ENCODE peak calls at places on chromosome 16, in ten cellular contexts. O is mesothelial cell of epicardium; I is foreskin fibroblast; N is H7; Y is naive B cell; Q is stimulated activated naive CD4-positive, alpha-beta T cell treated with Interleukin-2 at 50 U/mL for 16 hours; M is fibroblast of the conjunctiva; D is iPS-NIHi11; A is activated T-cell treated with anti-CD3 and anti-CD28 coated beads for 24 hours; G is NCI-H1105. S is an unnamed sample.

GRCh38 chr16:5054876-5055865 is 10.6 kb downstream of the C16orf89 start:
- DNase-seq in O (no peak), I (no peak), N (no peak), Y (no peak), Q (no peak), M (no peak), D (no peak), A (no peak), G (no peak), S (no peak)

GRCh38 chr16:17082126-17082882 is 388.5 kb downstream of the XYLT1 start:
- DNase-seq in O (no peak), I (no peak), N (no peak), Y (no peak), Q (no peak), M (no peak), D (no peak), A (no peak), G (no peak), S (no peak)

GRCh38 chr16:14095883-14096551 is 24.9 kb downstream of the MRTFB start:
- DNase-seq in O (no peak), I (no peak), N (no peak), Y (no peak), Q (no peak), M (no peak), D (no peak), A (no peak), G (no peak), S (no peak)

GRCh38 chr16:6684076-6684673 is 648.5 kb upstream of the RBFOX1 start:
- DNase-seq in O (peak; percentile 57), I (no peak), N (peak; percentile 20), Y (no peak), Q (no peak), M (no peak), D (peak; percentile 18), A (no peak), G (no peak), S (no peak)

GRCh38 chr16:20114356-20114755 is 40.7 kb upstream of the GPR139 start:
- DNase-seq in O (no peak), I (no peak), N (no peak), Y (no peak), Q (no peak), M (no peak), D (no peak), A (no peak), G (no peak), S (no peak)

GRCh38 chr16:84059946-84060901 is 17.6 kb upstream of the SLC38A8 start:
- DNase-seq in O (no peak), I (no peak), N (no peak), Y (no peak), Q (no peak), M (no peak), D (no peak), A (no peak), G (no peak), S (no peak)

GRCh38 chr16:48597563-48598392 is 12.2 kb downstream of the N4BP1 start:
- DNase-seq in O (no peak), I (peak; percentile 53), N (no peak), Y (no peak), Q (no peak), M (no peak), D (no peak), A (no peak), G (no peak), S (no peak)

GRCh38 chr16:27748868-27749546 is 199.1 kb downstream of the KATNIP start:
- DNase-seq in O (peak; percentile 49), I (peak; percentile 86), N (peak; percentile 93), Y (no peak), Q (no peak), M (peak; percentile 70), D (peak; percentile 91), A (peak; percentile 9), G (peak; percentile 3), S (no peak)

GRCh38 chr16:19230575-19230974 is 55.0 kb upstream of the CLEC19A start:
- DNase-seq in O (no peak), I (no peak), N (no peak), Y (no peak), Q (no peak), M (no peak), D (no peak), A (no peak), G (no peak), S (no peak)

GRCh38 chr16:24896439-24896838 is 50.7 kb downstream of the SLC5A11 start:
- DNase-seq in O (no peak), I (no peak), N (no peak), Y (peak; percentile 11), Q (no peak), M (no peak), D (no peak), A (no peak), G (no peak), S (no peak)

GRCh38 chr16:78096386-78096785 is 3.1 kb upstream of the WWOX start:
- DNase-seq in O (no peak), I (no peak), N (no peak), Y (no peak), Q (no peak), M (no peak), D (no peak), A (no peak), G (no peak), S (no peak)

GRCh38 chr16:8855972-8856371 is 12.8 kb downstream of the CARHSP1 start:
- DNase-seq in O (no peak), I (no peak), N (no peak), Y (no peak), Q (no peak), M (no peak), D (no peak), A (no peak), G (no peak), S (no peak)

GRCh38 chr16:87409781-87410180 is 17.6 kb downstream of the MAP1LC3B start:
- DNase-seq in O (no peak), I (no peak), N (no peak), Y (no peak), Q (no peak), M (no peak), D (no peak), A (no peak), G (no peak), S (no peak)

GRCh38 chr16:48478418-48478817 is 93.2 kb upstream of the SIAH1 start:
- DNase-seq in O (no peak), I (no peak), N (peak; percentile 46), Y (no peak), Q (no peak), M (no peak), D (peak; percentile 35), A (no peak), G (no peak), S (no peak)

GRCh38 chr16:19517424-19518089 is 4.3 kb downstream of the GDE1 start:
- DNase-seq in O (no peak), I (no peak), N (no peak), Y (no peak), Q (peak; percentile 10), M (no peak), D (no peak), A (no peak), G (no peak), S (no peak)

GRCh38 chr16:87996962-87997880 is 46.0 kb downstream of the BANP start:
- DNase-seq in O (no peak), I (no peak), N (no peak), Y (no peak), Q (no peak), M (no peak), D (no peak), A (no peak), G (no peak), S (no peak)

GRCh38 chr16:89291355-89291754 is 73.9 kb downstream of the ZNF778 start:
- DNase-seq in O (no peak), I (no peak), N (no peak), Y (no peak), Q (no peak), M (no peak), D (no peak), A (no peak), G (no peak), S (no peak)

GRCh38 chr16:47460301-47460754 is 535 bp downstream of the ITFG1 start:
- DNase-seq in O (no peak), I (peak; percentile 2), N (no peak), Y (no peak), Q (no peak), M (no peak), D (peak; percentile 16), A (no peak), G (no peak), S (peak; percentile 15)

GRCh38 chr16:27154573-27155521 is 48.5 kb upstream of the KDM8 start:
- DNase-seq in O (peak; percentile 76), I (peak; percentile 9), N (peak; percentile 82), Y (peak; percentile 48), Q (peak; percentile 39), M (no peak), D (peak; percentile 85), A (peak; percentile 57), G (no peak), S (peak; percentile 42)

GRCh38 chr16:87963400-87963799 is 12.2 kb downstream of the BANP start:
- DNase-seq in O (no peak), I (peak; percentile 85), N (no peak), Y (no peak), Q (peak; percentile 69), M (no peak), D (no peak), A (peak; percentile 66), G (no peak), S (no peak)

GRCh38 chr16:56279914-56280313 is 88.6 kb downstream of the GNAO1 start:
- DNase-seq in O (no peak), I (no peak), N (no peak), Y (no peak), Q (no peak), M (no peak), D (no peak), A (no peak), G (no peak), S (no peak)

GRCh38 chr16:67395458-67396158 is 2.3 kb upstream of the TPPP3 start:
- DNase-seq in O (no peak), I (no peak), N (peak; percentile 71), Y (no peak), Q (no peak), M (no peak), D (no peak), A (no peak), G (peak; percentile 68), S (no peak)

GRCh38 chr16:1183235-1183907 is 30.5 kb downstream of the CACNA1H start:
- DNase-seq in O (peak; percentile 56), I (peak; percentile 16), N (peak; percentile 67), Y (no peak), Q (no peak), M (peak; percentile 9), D (peak; percentile 77), A (no peak), G (no peak), S (no peak)

GRCh38 chr16:88755745-88756443 is 29.1 kb downstream of the PIEZO1 start:
- DNase-seq in O (no peak), I (no peak), N (no peak), Y (no peak), Q (no peak), M (no peak), D (no peak), A (no peak), G (no peak), S (no peak)

GRCh38 chr16:88050952-88051660 is 99.9 kb downstream of the BANP start:
- DNase-seq in O (no peak), I (no peak), N (no peak), Y (no peak), Q (no peak), M (no peak), D (no peak), A (no peak), G (no peak), S (no peak)

GRCh38 chr16:54080524-54081008 is 206.0 kb downstream of the IRX3 start:
- DNase-seq in O (no peak), I (peak; percentile 83), N (no peak), Y (no peak), Q (no peak), M (peak; percentile 85), D (no peak), A (no peak), G (no peak), S (no peak)

GRCh38 chr16:56558024-56558747 is 6.7 kb upstream of the MT4 start:
- DNase-seq in O (no peak), I (peak; percentile 77), N (no peak), Y (no peak), Q (no peak), M (peak; percentile 23), D (no peak), A (no peak), G (peak; percentile 99), S (no peak)

GRCh38 chr16:56938664-56939513 is 6.9 kb downstream of the HERPUD1 start:
- DNase-seq in O (no peak), I (no peak), N (no peak), Y (no peak), Q (peak; percentile 42), M (no peak), D (no peak), A (peak; percentile 37), G (no peak), S (peak; percentile 42)